ENCODE peak calls at places on chromosome 13, in eight cellular contexts. B is CD4-positive, alpha-beta T cell; W is CD8-positive, alpha-beta T cell; F is GM12865; O is osteocyte; D is IMR-90; H is MCF 10A; J is gastrocnemius medialis. U is an unnamed sample.

GRCh38 chr13:58953638-58954037 is 1210.1 kb downstream of the DIAPH3 start:
- DNase-seq in W (no peak), D (no peak), J (no peak), O (no peak), F (peak), B (no peak), H (no peak), U (no peak)

GRCh38 chr13:42760949-42761348 is 20.4 kb upstream of the FAM216B start:
- DNase-seq in W (no peak), D (peak), J (no peak), H (no peak), F (no peak), O (no peak), B (no peak), U (no peak)

GRCh38 chr13:105611424-105611823 is 924.0 kb downstream of the EFNB2 start:
- DNase-seq in B (no peak), J (no peak), F (no peak), W (no peak), D (peak), O (no peak), H (peak), U (no peak)

GRCh38 chr13:110499621-110500281 is 61.8 kb downstream of the RAB20 start:
- DNase-seq in W (no peak), F (no peak), J (no peak), B (no peak), H (no peak), D (peak), O (no peak), U (no peak)

GRCh38 chr13:71773534-71773933 is 93.5 kb downstream of the DACH1 start:
- DNase-seq in O (no peak), D (no peak), J (no peak), W (no peak), F (no peak), H (no peak), B (no peak), U (no peak)

GRCh38 chr13:112748947-112749346 is 59.1 kb downstream of the ATP11A start:
- DNase-seq in H (no peak), F (no peak), B (no peak), J (no peak), D (no peak), W (no peak), O (no peak), U (no peak)

GRCh38 chr13:29707876-29708543 is 112.5 kb upstream of the SLC7A1 start:
- DNase-seq in B (peak), O (no peak), H (peak), D (peak), J (no peak), F (peak), W (peak), U (no peak)

GRCh38 chr13:41007359-41008118 is 11.6 kb downstream of the ELF1 start:
- DNase-seq in O (no peak), B (no peak), D (peak), F (peak), H (peak), W (no peak), J (no peak), U (no peak)

GRCh38 chr13:62119739-62120700 is 704.4 kb upstream of the PCDH20 start:
- DNase-seq in F (peak), J (no peak), W (no peak), D (peak), B (no peak), O (no peak), H (peak), U (no peak)

GRCh38 chr13:106942558-106942957 is 374.6 kb upstream of the ARGLU1 start:
- DNase-seq in D (no peak), J (no peak), H (no peak), O (no peak), F (peak), W (no peak), B (no peak), U (no peak)

GRCh38 chr13:75703768-75704167 is 67.6 kb downstream of the LMO7 start:
- DNase-seq in H (no peak), J (no peak), O (no peak), F (no peak), B (no peak), W (no peak), D (no peak), U (no peak)

GRCh38 chr13:45827318-45827717 is 24.2 kb downstream of the SIAH3 start:
- DNase-seq in W (no peak), H (peak), J (no peak), F (no peak), D (no peak), B (no peak), O (peak), U (no peak)

GRCh38 chr13:27053902-27054595 is 117.6 kb downstream of the USP12 start:
- DNase-seq in D (peak), H (peak), B (no peak), F (no peak), J (no peak), O (no peak), W (no peak), U (no peak)

GRCh38 chr13:59182241-59182640 is 981.5 kb downstream of the DIAPH3 start:
- DNase-seq in H (no peak), W (no peak), O (no peak), D (no peak), B (no peak), J (no peak), F (no peak), U (no peak)

GRCh38 chr13:113448545-113448884 is 4.8 kb downstream of the ADPRHL1 start:
- DNase-seq in D (no peak), B (no peak), W (no peak), O (no peak), F (peak), J (peak), H (peak), U (no peak)

GRCh38 chr13:51541809-51542258 is 42.4 kb upstream of the WDFY2 start:
- DNase-seq in W (no peak), H (no peak), J (no peak), D (no peak), F (no peak), O (no peak), B (no peak), U (no peak)

GRCh38 chr13:28530729-28531194 is 35.8 kb upstream of the FLT1 start:
- DNase-seq in O (no peak), J (no peak), W (no peak), D (no peak), B (no peak), H (no peak), F (no peak), U (no peak)

GRCh38 chr13:40916207-40916998 is 102.7 kb downstream of the ELF1 start:
- DNase-seq in D (peak), O (no peak), W (no peak), F (no peak), J (no peak), B (no peak), H (peak), U (no peak)

GRCh38 chr13:87123987-87124784 is 547.0 kb upstream of the SLITRK5 start:
- DNase-seq in H (peak), D (peak), J (no peak), O (peak), B (no peak), W (no peak), F (no peak), U (no peak)

GRCh38 chr13:36673838-36674326 is at the start of gene SERTM1:
- DNase-seq in O (no peak), F (no peak), J (no peak), D (no peak), W (no peak), B (no peak), H (no peak), U (no peak)

GRCh38 chr13:102680842-102681725 is 13.8 kb downstream of the METTL21C start:
- DNase-seq in O (no peak), J (no peak), W (no peak), F (no peak), H (no peak), D (peak), B (no peak), U (no peak)

GRCh38 chr13:113403255-113404104 is 39.5 kb upstream of the GRTP1 start:
- DNase-seq in J (no peak), H (no peak), F (no peak), B (no peak), D (no peak), W (no peak), O (no peak), U (no peak)

GRCh38 chr13:40480915-40481525 is 185.4 kb downstream of the FOXO1 start:
- DNase-seq in O (no peak), D (no peak), W (no peak), F (no peak), H (no peak), B (no peak), J (no peak), U (no peak)

GRCh38 chr13:110874508-110874960 is 40.3 kb downstream of the ANKRD10 start:
- DNase-seq in F (peak), B (peak), W (no peak), J (peak), O (peak), D (peak), H (peak), U (no peak)

GRCh38 chr13:110597041-110597689 is 18.2 kb upstream of the NAXD start:
- DNase-seq in J (no peak), D (no peak), W (no peak), H (no peak), B (no peak), O (no peak), F (no peak), U (no peak)

GRCh38 chr13:41622545-41623429 is 165.4 kb downstream of the RGCC start:
- DNase-seq in D (peak), B (no peak), O (no peak), F (peak), J (no peak), W (no peak), H (no peak), U (no peak)

GRCh38 chr13:106286811-106287210 is 248.7 kb downstream of the EFNB2 start:
- DNase-seq in H (no peak), B (no peak), D (no peak), W (no peak), J (no peak), F (no peak), O (no peak), U (no peak)

GRCh38 chr13:21061077-21061945 is at the start of gene LATS2:
- DNase-seq in D (peak), F (peak), B (peak), O (peak), W (peak), H (peak), J (peak), U (peak)
- TF ChIP-seq CTCF in D (peak), F (no peak), B (no peak), O (peak), W (no peak), H (no peak), J (peak), U (no peak)

GRCh38 chr13:67318398-67318797 is 88.3 kb upstream of the PCDH9 start:
- DNase-seq in J (no peak), D (peak), W (no peak), F (no peak), O (no peak), B (no peak), H (no peak), U (no peak)
- TF ChIP-seq CTCF in J (no peak), D (no peak), W (no peak), F (no peak), O (no peak), B (no peak), H (no peak), U (no peak)

DNA sequence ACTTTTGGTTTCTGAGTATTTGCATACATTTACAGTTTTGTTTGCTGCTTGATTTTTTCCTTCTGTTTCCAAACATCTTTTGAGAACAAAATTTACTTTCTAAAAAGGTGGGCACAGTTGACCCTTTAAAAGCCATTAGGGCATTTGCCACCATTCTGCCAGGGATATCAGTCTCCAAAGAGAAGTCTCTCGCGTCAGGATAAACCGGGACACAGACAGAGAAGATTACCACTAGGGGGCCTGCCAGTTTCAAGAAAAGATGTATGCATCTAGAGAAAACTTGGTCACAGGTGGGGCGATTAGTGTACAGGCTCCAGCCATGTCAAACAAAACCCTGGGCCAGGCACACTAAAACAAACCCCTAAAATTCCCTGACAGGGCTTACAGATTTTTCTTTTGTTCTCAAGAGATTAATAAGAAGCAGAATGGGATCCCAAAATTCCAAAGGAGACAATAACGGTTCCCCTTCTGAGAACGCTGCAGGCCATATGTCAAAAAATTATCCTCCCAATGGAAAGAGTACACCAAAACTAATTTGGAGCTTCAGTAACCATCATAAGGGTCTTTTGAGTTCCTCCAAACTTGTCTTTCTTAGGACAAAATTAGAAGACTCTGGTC is 10.7 kb upstream of the PABPC3 start:
- DNase-seq in H (peak), J (no peak), B (no peak), O (no peak), F (peak), W (no peak), D (peak), U (no peak)
- TF ChIP-seq CTCF in H (peak), J (no peak), B (no peak), O (peak), F (peak), W (no peak), D (peak), U (peak)

GRCh38 chr13:95204231-95204765 is 97.0 kb downstream of the ABCC4 start:
- DNase-seq in B (no peak), O (no peak), F (no peak), D (no peak), W (no peak), J (no peak), H (no peak), U (peak)
- TF ChIP-seq CTCF in B (no peak), O (no peak), F (no peak), D (no peak), W (no peak), J (no peak), H (no peak), U (no peak)

DNA sequence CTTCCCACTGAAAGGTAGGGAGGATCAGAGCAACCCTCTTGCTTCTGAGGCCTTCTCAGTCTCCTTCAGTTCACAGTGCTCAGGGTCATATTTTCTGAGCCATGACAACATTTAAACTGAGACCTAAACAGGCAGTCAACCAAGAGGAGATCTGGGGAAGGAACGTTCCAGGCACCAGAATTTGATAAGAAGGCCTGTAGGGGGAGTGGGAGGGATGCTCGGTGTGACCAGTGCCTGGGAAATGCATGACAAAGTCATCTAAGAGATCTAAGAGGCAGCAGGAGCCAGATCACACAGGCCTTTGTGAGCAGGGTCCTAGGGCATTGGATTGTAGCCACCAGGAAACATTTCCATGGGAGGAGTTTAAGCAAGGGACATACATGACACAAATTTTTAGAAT is 71.6 kb downstream of the SHISA2 start:
- DNase-seq in H (peak), B (no peak), O (no peak), D (peak), W (no peak), J (no peak), F (no peak), U (no peak)
- TF ChIP-seq CTCF in H (no peak), B (no peak), O (peak), D (no peak), W (no peak), J (peak), F (peak), U (no peak)

DNA sequence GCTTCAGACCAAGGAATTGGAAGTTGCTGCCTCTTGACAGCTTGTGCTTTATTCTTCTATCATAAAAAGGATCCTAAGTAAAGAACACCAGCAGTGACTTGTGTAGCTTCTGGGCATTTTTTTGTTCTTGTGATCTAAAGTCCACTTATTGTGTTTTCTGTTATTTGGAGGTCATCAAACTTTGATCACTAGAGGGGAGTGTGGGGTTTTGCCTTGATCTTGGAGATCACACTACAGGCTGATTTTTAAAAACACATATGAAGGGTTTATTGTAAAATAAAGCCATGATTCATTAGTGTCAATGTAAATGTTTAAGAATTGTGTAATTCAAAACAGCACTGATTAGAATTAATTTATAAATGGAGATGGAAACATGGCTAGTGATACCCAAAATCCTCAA is 328.7 kb upstream of the EDNRB start:
- DNase-seq in J (no peak), B (no peak), D (no peak), F (peak), O (no peak), H (no peak), W (no peak), U (no peak)
- TF ChIP-seq CTCF in J (no peak), B (no peak), D (no peak), F (peak), O (no peak), H (no peak), W (no peak), U (no peak)

GRCh38 chr13:81480634-81481033 is 1139.7 kb upstream of the SPRY2 start:
- DNase-seq in O (no peak), F (no peak), H (no peak), D (no peak), J (no peak), W (no peak), B (no peak), U (no peak)
- TF ChIP-seq CTCF in O (peak), F (no peak), H (no peak), D (no peak), J (no peak), W (no peak), B (no peak), U (no peak)